ENCODE peak calls at places on chromosomes 12 and 14, in six cellular contexts. One of them, this sample, is unnamed.

GRCh38 chr14:104092931-104093365 is 7.4 kb downstream of the ASPG start:
- DNase-seq in CD4-positive, alpha-beta T cell: no peak
- DNase-seq in T1000: no peak
- DNase-seq in anterior cingulate cortex: no peak
- DNase-seq in iris pigment epithelial cell: no peak
- DNase-seq in fibroblast of pulmonary artery: no peak
- DNase-seq in this sample: no peak

GRCh38 chr12:62658910-62659309 is 192.3 kb downstream of the MON2 start:
- DNase-seq in iris pigment epithelial cell: no peak
- DNase-seq in T1000: no peak
- DNase-seq in anterior cingulate cortex: no peak
- DNase-seq in fibroblast of pulmonary artery: no peak
- DNase-seq in CD4-positive, alpha-beta T cell: no peak
- DNase-seq in this sample: no peak

GRCh38 chr12:120961604-120962486 is 16.5 kb upstream of the HNF1A start:
- DNase-seq in fibroblast of pulmonary artery: no peak
- DNase-seq in anterior cingulate cortex: no peak
- DNase-seq in iris pigment epithelial cell: no peak
- DNase-seq in CD4-positive, alpha-beta T cell: no peak
- DNase-seq in T1000: no peak
- DNase-seq in this sample: no peak

GRCh38 chr12:80269953-80270552 is 170.7 kb downstream of the OTOGL start:
- DNase-seq in anterior cingulate cortex: no peak
- DNase-seq in fibroblast of pulmonary artery: peak; percentile 72
- DNase-seq in T1000: no peak
- DNase-seq in CD4-positive, alpha-beta T cell: no peak
- DNase-seq in iris pigment epithelial cell: peak; percentile 53
- DNase-seq in this sample: peak; percentile 72

GRCh38 chr14:100733152-100733850 is 6.6 kb downstream of the DLK1 start:
- DNase-seq in anterior cingulate cortex: no peak
- DNase-seq in T1000: no peak
- DNase-seq in fibroblast of pulmonary artery: no peak
- DNase-seq in iris pigment epithelial cell: no peak
- DNase-seq in CD4-positive, alpha-beta T cell: no peak
- DNase-seq in this sample: no peak

GRCh38 chr14:59268011-59268410 is 79.5 kb downstream of the DAAM1 start:
- DNase-seq in T1000: no peak
- DNase-seq in iris pigment epithelial cell: peak; percentile 72
- DNase-seq in CD4-positive, alpha-beta T cell: no peak
- DNase-seq in fibroblast of pulmonary artery: no peak
- DNase-seq in anterior cingulate cortex: no peak
- DNase-seq in this sample: no peak

GRCh38 chr14:26598081-26598671 is 343 bp upstream of the NOVA1 start:
- DNase-seq in iris pigment epithelial cell: peak; percentile 76
- DNase-seq in CD4-positive, alpha-beta T cell: no peak
- DNase-seq in fibroblast of pulmonary artery: peak; percentile 98
- DNase-seq in anterior cingulate cortex: peak; percentile 96
- DNase-seq in T1000: peak; percentile 76
- DNase-seq in this sample: peak; percentile 73

GRCh38 chr14:63454863-63455622 is 88.1 kb downstream of the PPP2R5E start:
- DNase-seq in T1000: no peak
- DNase-seq in CD4-positive, alpha-beta T cell: no peak
- DNase-seq in iris pigment epithelial cell: peak; percentile 58
- DNase-seq in fibroblast of pulmonary artery: peak; percentile 66
- DNase-seq in anterior cingulate cortex: no peak
- DNase-seq in this sample: peak; percentile 72

GRCh38 chr12:712172-712863 is 40.1 kb upstream of the WNK1 start:
- DNase-seq in anterior cingulate cortex: no peak
- DNase-seq in T1000: no peak
- DNase-seq in iris pigment epithelial cell: peak; percentile 47
- DNase-seq in CD4-positive, alpha-beta T cell: no peak
- DNase-seq in fibroblast of pulmonary artery: no peak
- DNase-seq in this sample: peak; percentile 54

GRCh38 chr12:122976648-122976975 is 1.6 kb downstream of the OGFOD2 start:
- DNase-seq in anterior cingulate cortex: no peak
- DNase-seq in fibroblast of pulmonary artery: no peak
- DNase-seq in CD4-positive, alpha-beta T cell: no peak
- DNase-seq in iris pigment epithelial cell: no peak
- DNase-seq in T1000: no peak
- DNase-seq in this sample: no peak

GRCh38 chr14:60632257-60632656 is 17.0 kb downstream of the SIX1 start:
- DNase-seq in T1000: no peak
- DNase-seq in iris pigment epithelial cell: no peak
- DNase-seq in anterior cingulate cortex: no peak
- DNase-seq in CD4-positive, alpha-beta T cell: no peak
- DNase-seq in fibroblast of pulmonary artery: no peak
- DNase-seq in this sample: no peak

GRCh38 chr14:39265032-39265431 is 31.3 kb downstream of the MIA2 start:
- DNase-seq in iris pigment epithelial cell: peak; percentile 59
- DNase-seq in anterior cingulate cortex: no peak
- DNase-seq in CD4-positive, alpha-beta T cell: no peak
- DNase-seq in T1000: no peak
- DNase-seq in fibroblast of pulmonary artery: peak; percentile 73
- DNase-seq in this sample: peak; percentile 77

GRCh38 chr14:31283568-31284252 is 76.1 kb upstream of the HECTD1 start:
- DNase-seq in fibroblast of pulmonary artery: no peak
- DNase-seq in T1000: no peak
- DNase-seq in iris pigment epithelial cell: peak; percentile 15
- DNase-seq in anterior cingulate cortex: no peak
- DNase-seq in CD4-positive, alpha-beta T cell: no peak
- DNase-seq in this sample: peak; percentile 14

GRCh38 chr12:91040356-91040755 is 17.5 kb downstream of the KERA start:
- DNase-seq in T1000: no peak
- DNase-seq in anterior cingulate cortex: no peak
- DNase-seq in iris pigment epithelial cell: peak; percentile 56
- DNase-seq in CD4-positive, alpha-beta T cell: no peak
- DNase-seq in fibroblast of pulmonary artery: no peak
- DNase-seq in this sample: peak; percentile 22

GRCh38 chr12:48045965-48046364 is 41.7 kb upstream of the COL2A1 start:
- DNase-seq in anterior cingulate cortex: no peak
- DNase-seq in iris pigment epithelial cell: no peak
- DNase-seq in T1000: no peak
- DNase-seq in fibroblast of pulmonary artery: no peak
- DNase-seq in CD4-positive, alpha-beta T cell: no peak
- DNase-seq in this sample: no peak

GRCh38 chr14:23006544-23007419 is 3.2 kb downstream of the C14orf93 start:
- DNase-seq in T1000: peak; percentile 95
- DNase-seq in anterior cingulate cortex: peak; percentile 97
- DNase-seq in CD4-positive, alpha-beta T cell: peak; percentile 94
- DNase-seq in fibroblast of pulmonary artery: peak; percentile 99
- DNase-seq in iris pigment epithelial cell: peak; percentile 98
- DNase-seq in this sample: peak; percentile 99

GRCh38 chr12:63304844-63305243 is 153.8 kb upstream of the AVPR1A start:
- DNase-seq in fibroblast of pulmonary artery: no peak
- DNase-seq in T1000: no peak
- DNase-seq in anterior cingulate cortex: no peak
- DNase-seq in CD4-positive, alpha-beta T cell: no peak
- DNase-seq in iris pigment epithelial cell: no peak
- DNase-seq in this sample: no peak

GRCh38 chr12:115000038-115000437 is 316.1 kb upstream of the TBX3 start:
- DNase-seq in iris pigment epithelial cell: peak; percentile 18
- DNase-seq in T1000: peak; percentile 100
- DNase-seq in fibroblast of pulmonary artery: peak; percentile 75
- DNase-seq in anterior cingulate cortex: no peak
- DNase-seq in CD4-positive, alpha-beta T cell: no peak
- DNase-seq in this sample: peak; percentile 57

GRCh38 chr12:80864046-80864735 is 73.5 kb downstream of the LIN7A start:
- DNase-seq in T1000: no peak
- DNase-seq in CD4-positive, alpha-beta T cell: no peak
- DNase-seq in fibroblast of pulmonary artery: no peak
- DNase-seq in anterior cingulate cortex: no peak
- DNase-seq in iris pigment epithelial cell: no peak
- DNase-seq in this sample: no peak

This sample was measured in choroid plexus epithelial cell.